ENCODE peak calls at places on chromosome 17, in five cellular contexts. E, O, U, X and J are unnamed samples.

GRCh38 chr17:51711581-51711980 is 446.9 kb downstream of the CA10 start:
- DNase-seq in E (peak), O (no peak), U (no peak), X (no peak), J (peak)

GRCh38 chr17:49986396-49987289 is 8.4 kb downstream of the DLX3 start:
- DNase-seq in E (no peak), O (no peak), U (no peak), X (no peak), J (peak)

GRCh38 chr17:7867881-7868329 is 10.1 kb downstream of the CYB5D1 start:
- DNase-seq in E (no peak), O (no peak), U (no peak), X (no peak), J (peak)

GRCh38 chr17:50196826-50197225 is 4.6 kb downstream of the COL1A1 start:
- DNase-seq in E (no peak), O (no peak), U (no peak), X (no peak), J (no peak)

GRCh38 chr17:4720787-4721186 is 10.4 kb downstream of the ARRB2 start:
- DNase-seq in E (no peak), O (no peak), U (no peak), X (no peak), J (no peak)

GRCh38 chr17:78923660-78924453 is 1.3 kb downstream of the TIMP2 start:
- DNase-seq in E (peak), O (no peak), U (peak), X (peak), J (peak)

GRCh38 chr17:57294629-57295501 is 38.5 kb downstream of the MSI2 start:
- DNase-seq in E (peak), O (no peak), U (no peak), X (peak), J (peak)

GRCh38 chr17:46043606-46044005 is 44.6 kb downstream of the STH start:
- DNase-seq in E (no peak), O (no peak), U (no peak), X (no peak), J (no peak)

GRCh38 chr17:76727745-76728456 is 1.3 kb downstream of the METTL23 start:
- DNase-seq in E (no peak), O (no peak), U (no peak), X (no peak), J (peak)

GRCh38 chr17:29836643-29837042 is 93.4 kb downstream of the SSH2 start:
- DNase-seq in E (no peak), O (no peak), U (no peak), X (no peak), J (no peak)

GRCh38 chr17:1731194-1731506 is 6.6 kb downstream of the WDR81 start:
- DNase-seq in E (no peak), O (no peak), U (no peak), X (no peak), J (no peak)

GRCh38 chr17:72270530-72270929 is 149.7 kb downstream of the SOX9 start:
- DNase-seq in E (no peak), O (no peak), U (no peak), X (peak), J (no peak)

GRCh38 chr17:32486091-32486700 is 597 bp upstream of the CDK5R1 start:
- DNase-seq in E (peak), O (no peak), U (no peak), X (peak), J (peak)

GRCh38 chr17:2343421-2343820 is 6.1 kb downstream of the SGSM2 start:
- DNase-seq in E (no peak), O (no peak), U (no peak), X (no peak), J (no peak)

GRCh38 chr17:30421592-30421991 is 42.9 kb downstream of the CPD start:
- DNase-seq in E (no peak), O (no peak), U (no peak), X (no peak), J (no peak)

GRCh38 chr17:78442648-78443128 is 64.2 kb downstream of the PGS1 start:
- DNase-seq in E (no peak), O (no peak), U (peak), X (peak), J (peak)